ENCODE peak calls at places on chromosomes 11 and 22, in four cellular contexts. T is GM23338, U is fibroblast of lung, Y is hepatocyte. E is an unnamed sample.

GRCh38 chr11:96472085-96472484 is 82.3 kb downstream of the JRKL start:
- DNase-seq in T (peak; percentile 32), U (no peak), Y (no peak), E (peak; percentile 16)

GRCh38 chr11:19803506-19803998 is 90.9 kb downstream of the NAV2 start:
- DNase-seq in T (peak; percentile 29), U (no peak), Y (peak; percentile 34), E (no peak)

GRCh38 chr11:128854801-128855200 is 12.3 kb downstream of the KCNJ1 start:
- DNase-seq in T (no peak), U (no peak), Y (no peak), E (no peak)

GRCh38 chr11:44755553-44756505 is 29.1 kb downstream of the TSPAN18 start:
- DNase-seq in T (no peak), U (no peak), Y (peak; percentile 22), E (no peak)

GRCh38 chr11:110339456-110339855 is 43.0 kb upstream of the RDX start:
- DNase-seq in T (no peak), U (no peak), Y (no peak), E (no peak)

GRCh38 chr22:36758792-36759271 is 17.1 kb downstream of the IFT27 start:
- DNase-seq in T (no peak), U (no peak), Y (no peak), E (no peak)

GRCh38 chr11:114340311-114341131 is 44.3 kb downstream of the NNMT start:
- DNase-seq in T (peak; percentile 92), U (peak; percentile 85), Y (peak; percentile 82), E (peak; percentile 82)

GRCh38 chr11:111765984-111766833 is at the start of gene PPP2R1B:
- DNase-seq in T (peak; percentile 90), U (peak; percentile 65), Y (peak; percentile 88), E (peak; percentile 89)

GRCh38 chr22:49800408-49801238 is 27.1 kb downstream of the BRD1 start:
- DNase-seq in T (no peak), U (no peak), Y (no peak), E (no peak)

GRCh38 chr11:69360606-69361005 is 66.7 kb downstream of the MYEOV start:
- DNase-seq in T (no peak), U (no peak), Y (no peak), E (no peak)

GRCh38 chr11:67436459-67437081 is 912 bp downstream of the PTPRCAP start:
- DNase-seq in T (peak; percentile 86), U (peak; percentile 23), Y (no peak), E (no peak)

GRCh38 chr22:37043828-37044538 is 7.6 kb upstream of the KCTD17 start:
- DNase-seq in T (peak; percentile 68), U (peak; percentile 33), Y (peak; percentile 86), E (peak; percentile 38)

GRCh38 chr22:35697142-35697541 is 20.5 kb upstream of the APOL5 start:
- DNase-seq in T (no peak), U (no peak), Y (no peak), E (no peak)

GRCh38 chr22:37270928-37271650 is 11.2 kb upstream of the CYTH4 start:
- DNase-seq in T (no peak), U (peak; percentile 14), Y (no peak), E (no peak)

GRCh38 chr22:26447594-26448329 is 18.7 kb downstream of the ASPHD2 start:
- DNase-seq in T (no peak), U (no peak), Y (no peak), E (no peak)

GRCh38 chr22:43923191-43923590 is 414 bp upstream of the PNPLA3 start:
- DNase-seq in T (no peak), U (peak; percentile 28), Y (no peak), E (no peak)

GRCh38 chr11:95764267-95764898 is 25.2 kb downstream of the FAM76B start:
- DNase-seq in T (peak; percentile 77), U (peak; percentile 82), Y (peak; percentile 74), E (peak; percentile 77)

GRCh38 chr11:60910711-60911366 is 3.1 kb upstream of the TMEM109 start:
- DNase-seq in T (peak; percentile 8), U (no peak), Y (no peak), E (peak; percentile 39)

GRCh38 chr11:9090488-9091043 is 833 bp downstream of the SCUBE2 start:
- DNase-seq in T (peak; percentile 21), U (no peak), Y (no peak), E (no peak)
- TF ChIP-seq EZH2 in T (peak; percentile 60), U (no peak), Y (no peak), E (no peak)

DNA sequence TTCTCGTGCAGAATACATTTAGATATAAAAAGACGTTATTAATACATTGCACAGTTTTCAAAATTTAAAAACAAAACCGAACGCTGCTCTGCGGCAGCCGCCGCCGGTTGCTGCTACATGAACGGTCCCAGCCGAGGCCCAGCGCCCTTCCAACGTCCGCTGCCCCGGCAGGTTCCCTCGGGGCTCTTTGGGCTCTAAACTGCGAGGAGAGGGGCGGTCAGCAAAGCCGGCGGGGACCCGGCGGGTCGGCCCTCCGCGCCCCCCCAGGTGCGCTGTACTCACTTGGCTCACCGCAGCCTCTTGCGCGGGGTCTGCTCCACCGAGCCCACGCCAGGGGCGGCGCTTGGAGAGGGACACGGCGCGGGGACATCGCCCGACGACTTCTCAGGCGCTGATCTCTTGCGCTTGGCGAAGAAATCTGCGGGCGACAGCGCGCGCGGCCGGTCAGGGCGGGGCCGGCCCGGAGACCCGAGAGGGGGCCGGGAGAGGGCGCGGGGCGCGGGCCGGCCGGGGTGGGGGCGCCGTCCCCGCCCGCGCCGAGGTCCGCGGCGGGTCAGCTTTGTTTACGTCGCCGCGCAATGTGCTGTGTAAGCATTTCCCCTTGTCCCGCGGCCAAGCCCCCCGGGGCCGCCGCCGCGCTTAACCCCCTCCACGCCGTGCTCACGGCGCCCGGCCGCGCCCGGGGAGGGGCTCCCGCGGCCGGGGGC is 1.7 kb downstream of the CDKN1C start:
- DNase-seq in T (peak; percentile 64), U (peak; percentile 47), Y (peak; percentile 46), E (no peak)
- TF ChIP-seq EZH2 in T (peak; percentile 78), U (no peak), Y (no peak), E (no peak)

GRCh38 chr11:8021920-8022319 is 34.8 kb downstream of the EIF3F start:
- DNase-seq in T (no peak), U (no peak), Y (no peak), E (no peak)

GRCh38 chr11:8017071-8017470 is 29.9 kb downstream of the EIF3F start:
- DNase-seq in T (no peak), U (no peak), Y (no peak), E (no peak)

GRCh38 chr11:8018742-8019631 is 31.9 kb downstream of the EIF3F start:
- DNase-seq in T (peak; percentile 93), U (peak; percentile 65), Y (peak; percentile 77), E (peak; percentile 41)

GRCh38 chr11:8017894-8018741 is 31.0 kb downstream of the EIF3F start:
- DNase-seq in T (peak; percentile 43), U (peak; percentile 20), Y (peak; percentile 24), E (peak; percentile 7)

DNA sequence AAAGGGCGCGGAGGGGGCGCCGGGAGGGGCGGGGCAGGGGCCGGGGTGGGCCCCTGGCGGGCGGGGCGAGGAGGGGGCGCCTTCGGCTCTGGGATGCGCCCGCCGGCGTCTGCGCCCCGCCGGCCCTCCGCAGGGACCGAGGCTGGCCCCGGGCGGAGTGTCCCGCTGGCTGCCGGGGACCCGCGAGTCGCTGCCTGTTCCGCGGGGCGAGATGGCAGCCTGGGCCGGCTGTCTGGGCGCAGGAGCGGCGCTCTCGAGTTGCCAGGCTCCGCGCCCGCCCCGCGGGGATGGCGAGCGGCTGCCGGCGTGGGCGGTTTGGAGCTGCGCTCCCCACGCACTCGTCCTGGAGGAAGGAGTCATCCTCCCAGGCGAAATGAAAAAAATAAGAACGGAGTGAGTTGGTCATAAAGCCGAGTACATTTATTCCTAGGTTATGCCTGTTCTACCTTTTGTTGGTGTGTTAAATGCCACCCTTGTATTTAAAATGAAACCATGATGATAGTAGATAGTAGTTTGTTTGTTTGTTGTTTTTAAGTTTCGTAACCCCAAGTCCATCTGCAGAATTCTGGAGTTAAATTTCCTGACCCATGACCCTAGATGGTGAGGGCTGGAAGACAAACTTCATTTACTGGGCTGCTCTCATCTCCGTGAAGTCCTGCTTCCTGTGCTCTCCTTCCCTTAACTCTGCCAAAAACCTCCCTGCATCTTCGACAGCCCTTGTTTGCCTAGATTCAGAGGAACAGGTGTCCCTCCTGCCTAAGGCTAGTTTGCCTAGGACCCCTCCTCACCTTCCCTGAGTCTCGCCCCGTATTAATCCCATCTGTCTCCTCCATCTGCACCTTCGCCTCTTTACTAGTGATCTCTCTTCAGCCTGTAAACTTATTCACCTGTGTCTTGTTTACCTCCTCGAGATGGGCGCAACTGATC is 32.8 kb downstream of the EIF3F start:
- DNase-seq in T (peak; percentile 34), U (no peak), Y (peak; percentile 36), E (no peak)
- TF ChIP-seq EZH2 in T (peak; percentile 74), U (no peak), Y (peak; percentile 58), E (peak; percentile 72)

GRCh38 chr11:66048525-66049313 is at the start of gene GAL3ST3:
- DNase-seq in T (peak; percentile 88), U (no peak), Y (peak; percentile 49), E (no peak)
- TF ChIP-seq EZH2 in T (no peak), U (no peak), Y (no peak), E (no peak)

GRCh38 chr11:45773271-45774022 is 31.5 kb upstream of the SLC35C1 start:
- DNase-seq in T (no peak), U (no peak), Y (no peak), E (no peak)
- TF ChIP-seq EZH2 in T (no peak), U (no peak), Y (no peak), E (no peak)

GRCh38 chr11:34356918-34357645 is 728 bp downstream of the ABTB2 start:
- DNase-seq in T (peak; percentile 72), U (peak; percentile 64), Y (peak; percentile 76), E (peak; percentile 84)
- TF ChIP-seq EZH2 in T (peak; percentile 2), U (no peak), Y (no peak), E (no peak)

DNA sequence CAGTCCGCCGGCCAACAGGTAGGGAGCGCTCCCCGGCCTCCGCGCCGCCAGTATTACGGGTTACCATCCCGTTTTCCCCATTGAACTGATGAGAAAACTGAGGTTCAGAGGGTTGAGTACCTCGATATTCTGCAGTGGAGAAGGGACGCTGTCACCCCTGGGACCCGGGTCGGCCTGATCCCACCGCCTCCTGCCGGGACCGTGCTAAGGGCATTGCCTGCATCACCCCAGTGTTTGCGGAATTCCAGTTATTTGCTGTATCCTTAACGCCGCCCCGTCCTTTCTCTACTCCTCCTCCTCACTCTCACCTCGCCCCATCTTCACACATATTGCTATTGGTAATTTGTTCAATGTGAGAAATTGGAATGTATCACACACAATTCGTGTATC is 370 bp upstream of the A4GALT start:
- DNase-seq in T (peak; percentile 68), U (no peak), Y (no peak), E (no peak)
- TF ChIP-seq EZH2 in T (no peak), U (no peak), Y (peak; percentile 47), E (no peak)